ENCODE peak calls at places on chromosomes 7 and 10, in eight cellular contexts. One of them, this sample, is unnamed.

GRCh38 chr10:28801247-28801646 is 123.9 kb downstream of the BAMBI start:
- DNase-seq in ovary: no peak
- DNase-seq in psoas muscle: no peak
- DNase-seq in SJSA1: no peak
- DNase-seq in mesendoderm: no peak
- DNase-seq in tibial artery: no peak
- DNase-seq in heart right ventricle: no peak
- DNase-seq in HCT116: no peak
- DNase-seq in this sample: no peak

GRCh38 chr10:130509881-130510689 is 373.9 kb downstream of the GLRX3 start:
- DNase-seq in ovary: no peak
- DNase-seq in psoas muscle: no peak
- DNase-seq in SJSA1: no peak
- DNase-seq in mesendoderm: no peak
- DNase-seq in tibial artery: no peak
- DNase-seq in heart right ventricle: no peak
- DNase-seq in HCT116: no peak
- DNase-seq in this sample: peak; percentile 34

GRCh38 chr7:130615583-130615982 is 53.0 kb downstream of the COPG2 start:
- DNase-seq in ovary: no peak
- DNase-seq in psoas muscle: no peak
- DNase-seq in SJSA1: no peak
- DNase-seq in mesendoderm: no peak
- DNase-seq in tibial artery: no peak
- DNase-seq in heart right ventricle: no peak
- DNase-seq in HCT116: no peak
- DNase-seq in this sample: no peak

GRCh38 chr7:36048141-36048901 is 104.7 kb upstream of the EEPD1 start:
- DNase-seq in ovary: no peak
- DNase-seq in psoas muscle: peak; percentile 39
- DNase-seq in SJSA1: no peak
- DNase-seq in mesendoderm: no peak
- DNase-seq in tibial artery: no peak
- DNase-seq in heart right ventricle: peak; percentile 44
- DNase-seq in HCT116: no peak
- DNase-seq in this sample: no peak

GRCh38 chr10:132175907-132176581 is 10.7 kb upstream of the DPYSL4 start:
- DNase-seq in ovary: no peak
- DNase-seq in psoas muscle: peak; percentile 6
- DNase-seq in SJSA1: no peak
- DNase-seq in mesendoderm: no peak
- DNase-seq in tibial artery: no peak
- DNase-seq in heart right ventricle: no peak
- DNase-seq in HCT116: no peak
- DNase-seq in this sample: no peak

GRCh38 chr7:149496642-149497391 is 792 bp downstream of the ZNF746 start:
- DNase-seq in ovary: peak; percentile 63
- DNase-seq in psoas muscle: peak; percentile 72
- DNase-seq in SJSA1: peak; percentile 54
- DNase-seq in mesendoderm: peak; percentile 31
- DNase-seq in tibial artery: no peak
- DNase-seq in heart right ventricle: peak; percentile 59
- DNase-seq in HCT116: no peak
- DNase-seq in this sample: no peak

GRCh38 chr7:23426876-23427275 is 43.4 kb downstream of the IGF2BP3 start:
- DNase-seq in ovary: no peak
- DNase-seq in psoas muscle: no peak
- DNase-seq in SJSA1: no peak
- DNase-seq in mesendoderm: no peak
- DNase-seq in tibial artery: no peak
- DNase-seq in heart right ventricle: no peak
- DNase-seq in HCT116: no peak
- DNase-seq in this sample: no peak

GRCh38 chr7:727104-727805 is at the start of gene PRKAR1B:
- DNase-seq in ovary: no peak
- DNase-seq in psoas muscle: no peak
- DNase-seq in SJSA1: no peak
- DNase-seq in mesendoderm: no peak
- DNase-seq in tibial artery: no peak
- DNase-seq in heart right ventricle: no peak
- DNase-seq in HCT116: no peak
- DNase-seq in this sample: no peak

GRCh38 chr7:133065301-133065700 is 16.6 kb downstream of the CHCHD3 start:
- DNase-seq in ovary: no peak
- DNase-seq in psoas muscle: no peak
- DNase-seq in SJSA1: no peak
- DNase-seq in mesendoderm: no peak
- DNase-seq in tibial artery: no peak
- DNase-seq in heart right ventricle: no peak
- DNase-seq in HCT116: no peak
- DNase-seq in this sample: no peak

GRCh38 chr7:50333266-50333665 is 28.8 kb downstream of the IKZF1 start:
- DNase-seq in ovary: no peak
- DNase-seq in psoas muscle: no peak
- DNase-seq in SJSA1: no peak
- DNase-seq in mesendoderm: peak; percentile 96
- DNase-seq in tibial artery: no peak
- DNase-seq in heart right ventricle: no peak
- DNase-seq in HCT116: no peak
- DNase-seq in this sample: no peak

GRCh38 chr7:135886334-135887132 is 90.6 kb downstream of the MTPN start:
- DNase-seq in ovary: no peak
- DNase-seq in psoas muscle: no peak
- DNase-seq in SJSA1: no peak
- DNase-seq in mesendoderm: no peak
- DNase-seq in tibial artery: no peak
- DNase-seq in heart right ventricle: no peak
- DNase-seq in HCT116: no peak
- DNase-seq in this sample: no peak
- H3K4me3 ChIP-seq in ovary: no peak overlapping the region
- H3K4me3 ChIP-seq in psoas muscle: no peak overlapping the region
- H3K4me3 ChIP-seq in SJSA1: no peak overlapping the region
- H3K4me3 ChIP-seq in mesendoderm: no peak overlapping the region
- H3K4me3 ChIP-seq in tibial artery: no peak overlapping the region
- H3K4me3 ChIP-seq in heart right ventricle: no peak overlapping the region
- H3K4me3 ChIP-seq in HCT116: no peak overlapping the region
- H3K4me3 ChIP-seq in this sample: no peak overlapping the region

GRCh38 chr7:112022128-112022527 is 184.1 kb downstream of the DOCK4 start:
- DNase-seq in ovary: no peak
- DNase-seq in psoas muscle: no peak
- DNase-seq in SJSA1: peak; percentile 4
- DNase-seq in mesendoderm: no peak
- DNase-seq in tibial artery: no peak
- DNase-seq in heart right ventricle: no peak
- DNase-seq in HCT116: no peak
- DNase-seq in this sample: no peak

GRCh38 chr7:112023282-112023681 is 182.9 kb downstream of the DOCK4 start:
- DNase-seq in ovary: no peak
- DNase-seq in psoas muscle: no peak
- DNase-seq in SJSA1: no peak
- DNase-seq in mesendoderm: no peak
- DNase-seq in tibial artery: no peak
- DNase-seq in heart right ventricle: no peak
- DNase-seq in HCT116: no peak
- DNase-seq in this sample: no peak

GRCh38 chr7:112023786-112024185 is 182.4 kb downstream of the DOCK4 start:
- DNase-seq in ovary: no peak
- DNase-seq in psoas muscle: no peak
- DNase-seq in SJSA1: no peak
- DNase-seq in mesendoderm: no peak
- DNase-seq in tibial artery: no peak
- DNase-seq in heart right ventricle: no peak
- DNase-seq in HCT116: no peak
- DNase-seq in this sample: no peak

GRCh38 chr7:112021348-112022044 is 184.7 kb downstream of the DOCK4 start:
- DNase-seq in ovary: no peak
- DNase-seq in psoas muscle: no peak
- DNase-seq in SJSA1: no peak
- DNase-seq in mesendoderm: no peak
- DNase-seq in tibial artery: no peak
- DNase-seq in heart right ventricle: no peak
- DNase-seq in HCT116: no peak
- DNase-seq in this sample: no peak

GRCh38 chr7:112025556-112025955 is 180.6 kb downstream of the DOCK4 start:
- DNase-seq in ovary: no peak
- DNase-seq in psoas muscle: no peak
- DNase-seq in SJSA1: no peak
- DNase-seq in mesendoderm: no peak
- DNase-seq in tibial artery: no peak
- DNase-seq in heart right ventricle: no peak
- DNase-seq in HCT116: no peak
- DNase-seq in this sample: no peak
- H3K27ac ChIP-seq in ovary: no peak overlapping the region
- H3K27ac ChIP-seq in psoas muscle: no peak overlapping the region
- H3K27ac ChIP-seq in SJSA1: no peak overlapping the region
- H3K27ac ChIP-seq in mesendoderm: no peak overlapping the region
- H3K27ac ChIP-seq in tibial artery: no peak overlapping the region
- H3K27ac ChIP-seq in heart right ventricle: no peak overlapping the region
- H3K27ac ChIP-seq in HCT116: no peak overlapping the region
- H3K27ac ChIP-seq in this sample: no peak overlapping the region

GRCh38 chr10:77052592-77052991 is 585.0 kb downstream of the KCNMA1 start:
- DNase-seq in ovary: no peak
- DNase-seq in psoas muscle: no peak
- DNase-seq in SJSA1: no peak
- DNase-seq in mesendoderm: no peak
- DNase-seq in tibial artery: no peak
- DNase-seq in heart right ventricle: no peak
- DNase-seq in HCT116: no peak
- DNase-seq in this sample: no peak

GRCh38 chr10:77051837-77052236 is 585.8 kb downstream of the KCNMA1 start:
- DNase-seq in ovary: no peak
- DNase-seq in psoas muscle: no peak
- DNase-seq in SJSA1: no peak
- DNase-seq in mesendoderm: no peak
- DNase-seq in tibial artery: no peak
- DNase-seq in heart right ventricle: no peak
- DNase-seq in HCT116: no peak
- DNase-seq in this sample: no peak

GRCh38 chr10:77049146-77049545 is 588.5 kb downstream of the KCNMA1 start:
- DNase-seq in ovary: no peak
- DNase-seq in psoas muscle: no peak
- DNase-seq in SJSA1: no peak
- DNase-seq in mesendoderm: no peak
- DNase-seq in tibial artery: no peak
- DNase-seq in heart right ventricle: no peak
- DNase-seq in HCT116: no peak
- DNase-seq in this sample: no peak

GRCh38 chr10:77045046-77045445 is 592.6 kb downstream of the KCNMA1 start:
- DNase-seq in ovary: no peak
- DNase-seq in psoas muscle: no peak
- DNase-seq in SJSA1: no peak
- DNase-seq in mesendoderm: no peak
- DNase-seq in tibial artery: no peak
- DNase-seq in heart right ventricle: no peak
- DNase-seq in HCT116: no peak
- DNase-seq in this sample: no peak

DNA sequence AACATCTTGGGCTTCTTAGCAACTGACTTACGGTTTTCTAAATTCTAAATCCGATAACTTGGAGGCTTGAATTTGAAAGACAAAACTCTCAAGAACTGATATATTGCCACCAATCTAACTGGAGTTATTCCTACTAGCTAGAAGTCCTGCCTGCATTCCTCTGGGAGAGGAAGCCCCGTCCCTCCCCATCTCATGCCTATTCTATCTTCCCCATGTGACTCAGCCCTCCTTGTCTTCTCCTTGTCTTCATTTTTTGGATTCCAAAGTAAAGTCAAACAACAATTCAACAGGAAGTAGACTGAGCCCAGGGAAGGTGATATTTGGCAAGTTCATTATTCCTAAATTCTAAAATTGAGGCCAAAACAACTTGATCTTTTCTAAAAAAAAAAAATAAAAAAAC is 587.7 kb downstream of the KCNMA1 start:
- DNase-seq in ovary: no peak
- DNase-seq in psoas muscle: no peak
- DNase-seq in SJSA1: no peak
- DNase-seq in mesendoderm: peak; percentile 73
- DNase-seq in tibial artery: no peak
- DNase-seq in heart right ventricle: no peak
- DNase-seq in HCT116: no peak
- DNase-seq in this sample: no peak
- H3K4me3 ChIP-seq in ovary: no peak overlapping the region
- H3K4me3 ChIP-seq in psoas muscle: no peak overlapping the region
- H3K4me3 ChIP-seq in SJSA1: no peak overlapping the region
- H3K4me3 ChIP-seq in mesendoderm: no peak overlapping the region
- H3K4me3 ChIP-seq in tibial artery: no peak overlapping the region
- H3K4me3 ChIP-seq in heart right ventricle: no peak overlapping the region
- H3K4me3 ChIP-seq in HCT116: no peak overlapping the region
- H3K4me3 ChIP-seq in this sample: no peak overlapping the region

GRCh38 chr10:101055416-101055815 is 6.4 kb upstream of the KAZALD1 start:
- DNase-seq in ovary: no peak
- DNase-seq in psoas muscle: no peak
- DNase-seq in SJSA1: no peak
- DNase-seq in mesendoderm: no peak
- DNase-seq in tibial artery: no peak
- DNase-seq in heart right ventricle: no peak
- DNase-seq in HCT116: no peak
- DNase-seq in this sample: no peak

GRCh38 chr10:101054351-101054750 is 7.4 kb upstream of the KAZALD1 start:
- DNase-seq in ovary: no peak
- DNase-seq in psoas muscle: no peak
- DNase-seq in SJSA1: no peak
- DNase-seq in mesendoderm: no peak
- DNase-seq in tibial artery: no peak
- DNase-seq in heart right ventricle: no peak
- DNase-seq in HCT116: no peak
- DNase-seq in this sample: no peak

GRCh38 chr10:101050206-101051069 is 11.4 kb upstream of the KAZALD1 start:
- DNase-seq in ovary: no peak
- DNase-seq in psoas muscle: peak; percentile 72
- DNase-seq in SJSA1: peak; percentile 34
- DNase-seq in mesendoderm: peak; percentile 76
- DNase-seq in tibial artery: peak; percentile 76
- DNase-seq in heart right ventricle: peak; percentile 47
- DNase-seq in HCT116: no peak
- DNase-seq in this sample: peak; percentile 72

GRCh38 chr10:101053516-101053915 is 8.3 kb upstream of the KAZALD1 start:
- DNase-seq in ovary: no peak
- DNase-seq in psoas muscle: no peak
- DNase-seq in SJSA1: no peak
- DNase-seq in mesendoderm: no peak
- DNase-seq in tibial artery: no peak
- DNase-seq in heart right ventricle: no peak
- DNase-seq in HCT116: no peak
- DNase-seq in this sample: no peak

DNA sequence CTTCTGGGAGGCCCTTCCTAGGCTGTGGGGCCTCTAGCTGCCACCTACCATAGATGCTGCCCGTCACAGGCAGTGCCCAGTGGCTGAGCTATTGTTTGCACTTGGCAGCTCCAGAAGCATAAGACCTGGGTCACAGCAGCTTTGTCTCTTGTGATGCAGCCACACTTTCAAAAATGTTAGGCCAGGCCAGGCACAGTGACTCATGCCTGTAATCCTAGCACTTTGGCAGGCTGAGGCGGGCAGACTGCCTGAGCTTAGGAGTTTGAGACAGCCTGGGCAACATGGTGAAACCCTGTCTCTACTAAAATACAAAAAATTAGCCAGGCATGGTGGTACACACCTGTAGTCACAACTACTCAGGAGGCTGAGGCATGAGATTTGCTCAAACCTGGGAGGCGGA is 9.5 kb upstream of the KAZALD1 start:
- DNase-seq in ovary: no peak
- DNase-seq in psoas muscle: peak; percentile 46
- DNase-seq in SJSA1: no peak
- DNase-seq in mesendoderm: no peak
- DNase-seq in tibial artery: peak; percentile 78
- DNase-seq in heart right ventricle: no peak
- DNase-seq in HCT116: no peak
- DNase-seq in this sample: peak; percentile 67
- H3K27ac ChIP-seq in ovary: no peak overlapping the region
- H3K27ac ChIP-seq in psoas muscle: peak overlapping the region; percentile 27
- H3K27ac ChIP-seq in SJSA1: no peak overlapping the region
- H3K27ac ChIP-seq in mesendoderm: no peak overlapping the region
- H3K27ac ChIP-seq in tibial artery: no peak overlapping the region
- H3K27ac ChIP-seq in heart right ventricle: no peak overlapping the region
- H3K27ac ChIP-seq in HCT116: peak overlapping the region; percentile 60
- H3K27ac ChIP-seq in this sample: peak overlapping the region; percentile 25

This sample was measured in right atrium auricular region.